ENCODE peak calls at places on chromosomes 7 and 10, in six cellular contexts. P, B, I, Q, H and N are unnamed samples.
A peak's percentile ranks its signal among the peaks of the same experiment; 100 is the strongest.

GRCh38 chr10:61639952-61640351 is 22.8 kb upstream of the CABCOCO1 start:
- DNase-seq in I (no peak), P (no peak), H (no peak), B (no peak), Q (no peak), N (no peak)

GRCh38 chr10:104254493-104255243 is at the start of gene GSTO1:
- DNase-seq in B (peak; percentile 74), H (peak; percentile 92), Q (peak; percentile 53), I (peak; percentile 15), P (peak; percentile 54), N (peak; percentile 31)

GRCh38 chr7:66815976-66816375 is 75.4 kb downstream of the RABGEF1 start:
- DNase-seq in Q (no peak), I (no peak), P (no peak), B (no peak), H (no peak), N (no peak)

GRCh38 chr10:122141821-122142651 is 129.1 kb upstream of the BTBD16 start:
- DNase-seq in B (no peak), P (no peak), Q (no peak), H (peak; percentile 71), I (no peak), N (no peak)

GRCh38 chr7:33789871-33790270 is 115.5 kb upstream of the BMPER start:
- DNase-seq in Q (no peak), H (no peak), I (no peak), B (no peak), P (no peak), N (no peak)

GRCh38 chr10:15775513-15775912 is 55.8 kb upstream of the ITGA8 start:
- DNase-seq in P (no peak), Q (no peak), B (no peak), H (no peak), I (no peak), N (no peak)

GRCh38 chr7:142432386-142432785 is 174.5 kb upstream of the PRSS58 start:
- DNase-seq in P (no peak), H (no peak), I (no peak), B (no peak), Q (no peak), N (no peak)

GRCh38 chr10:23399701-23400144 is 39.2 kb upstream of the OTUD1 start:
- DNase-seq in B (no peak), H (no peak), Q (no peak), I (no peak), P (no peak), N (no peak)

GRCh38 chr10:4343798-4344370 is 482.1 kb upstream of the AKR1E2 start:
- DNase-seq in Q (no peak), B (no peak), I (no peak), P (no peak), H (no peak), N (no peak)

GRCh38 chr10:20877986-20878979 is 18.8 kb downstream of the NEBL start:
- DNase-seq in P (no peak), I (peak; percentile 88), Q (no peak), H (no peak), B (no peak), N (no peak)

GRCh38 chr10:82266438-82266837 is 391.4 kb downstream of the NRG3 start:
- DNase-seq in H (no peak), P (no peak), B (no peak), Q (no peak), I (no peak), N (no peak)

GRCh38 chr7:16106300-16106699 is 315.0 kb downstream of the CRPPA start:
- DNase-seq in H (no peak), Q (no peak), I (no peak), P (no peak), B (no peak), N (no peak)

GRCh38 chr10:6045600-6046457 is 16.3 kb downstream of the IL2RA start:
- DNase-seq in P (no peak), B (no peak), Q (no peak), I (no peak), H (no peak), N (peak; percentile 23)

GRCh38 chr10:86979296-86979818 is 11.1 kb downstream of the ADIRF start:
- DNase-seq in I (no peak), B (no peak), Q (no peak), H (no peak), P (no peak), N (no peak)

GRCh38 chr7:1675673-1676549 is 5.8 kb downstream of the ELFN1 start:
- DNase-seq in I (no peak), Q (no peak), B (peak; percentile 26), H (peak; percentile 35), P (no peak), N (no peak)

GRCh38 chr7:31052504-31052840 is 364 bp downstream of the ADCYAP1R1 start:
- DNase-seq in H (no peak), I (no peak), Q (no peak), B (no peak), P (no peak), N (no peak)

GRCh38 chr10:127976286-127976685 is 69.4 kb downstream of the PTPRE start:
- DNase-seq in I (no peak), B (peak; percentile 9), P (no peak), Q (no peak), H (no peak), N (no peak)

GRCh38 chr10:12091420-12091819 is 22.7 kb downstream of the DHTKD1 start:
- DNase-seq in H (no peak), B (no peak), I (no peak), P (no peak), Q (no peak), N (no peak)

GRCh38 chr7:141674201-141674671 is 27.7 kb downstream of the DENND11 start:
- DNase-seq in H (no peak), P (no peak), B (peak; percentile 55), I (no peak), Q (no peak), N (no peak)

GRCh38 chr7:148296994-148297644 is 293.4 kb upstream of the C7orf33 start:
- DNase-seq in I (no peak), P (no peak), Q (no peak), B (no peak), H (no peak), N (no peak)

GRCh38 chr10:127715782-127716378 is 21.1 kb upstream of the FOXI2 start:
- DNase-seq in P (no peak), H (no peak), B (no peak), Q (no peak), I (no peak), N (no peak)

GRCh38 chr10:1492641-1493040 is 244.7 kb downstream of the ADARB2 start:
- DNase-seq in H (no peak), I (no peak), P (no peak), B (no peak), Q (no peak), N (no peak)

GRCh38 chr10:30869566-30869965 is 162.1 kb downstream of the ZNF438 start:
- DNase-seq in B (no peak), I (no peak), H (no peak), Q (no peak), P (no peak), N (no peak)

GRCh38 chr7:5296627-5297226 is 14.0 kb downstream of the SLC29A4 start:
- DNase-seq in Q (peak; percentile 62), P (no peak), I (no peak), H (no peak), B (peak; percentile 94), N (peak; percentile 72)

GRCh38 chr7:70920886-70921285 is 211.1 kb upstream of the GALNT17 start:
- DNase-seq in P (no peak), Q (no peak), I (no peak), B (no peak), H (no peak), N (no peak)

GRCh38 chr10:89090760-89091455 is 100.3 kb downstream of the FAS start:
- DNase-seq in Q (no peak), B (no peak), I (no peak), P (no peak), H (no peak), N (no peak)

GRCh38 chr10:11409357-11409756 is 202.1 kb downstream of the USP6NL start:
- DNase-seq in I (no peak), B (no peak), H (no peak), P (no peak), Q (no peak), N (no peak)

GRCh38 chr7:23405240-23405618 is 65.1 kb downstream of the IGF2BP3 start:
- DNase-seq in P (no peak), H (no peak), B (no peak), I (no peak), Q (no peak), N (no peak)

GRCh38 chr10:6401562-6402348 is 178.3 kb downstream of the PRKCQ start:
- DNase-seq in I (peak; percentile 64), Q (peak; percentile 48), H (peak; percentile 85), P (peak; percentile 50), B (peak; percentile 87), N (peak; percentile 49)

GRCh38 chr7:84105582-84105981 is 89.0 kb downstream of the SEMA3A start:
- DNase-seq in I (no peak), Q (no peak), P (no peak), B (no peak), H (no peak), N (no peak)

GRCh38 chr7:36871863-36872262 is 147.6 kb upstream of the AOAH start:
- DNase-seq in Q (no peak), H (no peak), B (no peak), P (no peak), I (no peak), N (no peak)

GRCh38 chr10:77919713-77920108 is 6.8 kb downstream of the DLG5 start:
- DNase-seq in I (peak; percentile 24), H (no peak), P (no peak), B (no peak), Q (no peak), N (no peak)

GRCh38 chr7:354597-355470 is 64.9 kb downstream of the FOXL3 start:
- DNase-seq in I (no peak), P (no peak), B (no peak), H (no peak), Q (no peak), N (no peak)